ENCODE peak calls at places on chromosomes 1 and 21, in eight cellular contexts. Q is GM12878, E is breast epithelium, V is GM12891, W is transverse colon, Y is Panc1, X is K562, Z is stomach. I is an unnamed sample.

GRCh38 chr1:153985341-153985912 is 712 bp downstream of the RAB13 start:
- DNase-seq in W (peak; percentile 36), E (no peak), Q (no peak), Y (no peak), V (no peak), X (peak; percentile 74), Z (no peak), I (no peak)

GRCh38 chr1:98637316-98637715 is 24.2 kb upstream of the SNX7 start:
- DNase-seq in Z (no peak), Q (no peak), V (no peak), Y (no peak), X (no peak), W (no peak), E (no peak), I (no peak)

GRCh38 chr1:157862114-157863070 is 20.8 kb upstream of the CD5L start:
- DNase-seq in Z (no peak), W (no peak), E (no peak), Y (no peak), Q (no peak), V (no peak), X (no peak), I (no peak)

GRCh38 chr1:205541161-205541886 is 36.9 kb downstream of the CDK18 start:
- DNase-seq in W (peak; percentile 2), X (no peak), Z (peak; percentile 20), V (no peak), E (no peak), Y (no peak), Q (no peak), I (no peak)

GRCh38 chr1:22853651-22854185 is 118.9 kb downstream of the LACTBL1 start:
- DNase-seq in E (no peak), X (no peak), Z (no peak), Y (no peak), V (no peak), Q (no peak), W (no peak), I (no peak)

GRCh38 chr1:156704930-156705320 is 458 bp downstream of the CRABP2 start:
- DNase-seq in Z (peak; percentile 58), Q (no peak), X (no peak), Y (no peak), V (no peak), W (peak; percentile 33), E (peak; percentile 78), I (no peak)

GRCh38 chr1:44911042-44911441 is 68.0 kb upstream of the PTCH2 start:
- DNase-seq in Q (no peak), Z (no peak), W (no peak), X (no peak), Y (no peak), V (no peak), E (no peak), I (no peak)

GRCh38 chr21:32299695-32300094 is 1.0 kb downstream of the MRAP start:
- DNase-seq in Z (no peak), Q (no peak), V (no peak), X (no peak), Y (no peak), W (no peak), E (no peak), I (no peak)

GRCh38 chr1:161207173-161207572 is 5.0 kb downstream of the NDUFS2 start:
- DNase-seq in W (peak; percentile 50), V (no peak), Y (no peak), Q (no peak), Z (no peak), X (no peak), E (no peak), I (peak; percentile 43)

GRCh38 chr21:45012661-45013270 is 61.6 kb upstream of the ADARB1 start:
- DNase-seq in Z (no peak), W (peak; percentile 7), X (no peak), E (no peak), Y (no peak), V (no peak), Q (no peak), I (no peak)

GRCh38 chr1:239574112-239574511 is 187.7 kb downstream of the CHRM3 start:
- DNase-seq in E (no peak), W (no peak), Z (no peak), Y (no peak), Q (no peak), X (no peak), V (no peak), I (no peak)

GRCh38 chr1:239570878-239571277 is 184.5 kb downstream of the CHRM3 start:
- DNase-seq in W (no peak), V (no peak), Y (no peak), E (no peak), Z (no peak), Q (no peak), X (no peak), I (no peak)

GRCh38 chr1:239572183-239572582 is 185.8 kb downstream of the CHRM3 start:
- DNase-seq in Y (no peak), W (no peak), V (no peak), X (no peak), Z (no peak), E (no peak), Q (no peak), I (no peak)

GRCh38 chr1:239575113-239575512 is 188.7 kb downstream of the CHRM3 start:
- DNase-seq in Y (no peak), Z (no peak), Q (no peak), W (no peak), X (no peak), E (no peak), V (no peak), I (no peak)
- TF ChIP-seq POLR2AphosphoS5 in Y (no peak), Z (no peak), Q (no peak), W (no peak), X (no peak), E (no peak), V (no peak), I (no peak)

GRCh38 chr1:235908742-235909520 is 42.2 kb upstream of the LYST start:
- DNase-seq in X (no peak), Y (no peak), Q (no peak), V (no peak), Z (no peak), E (no peak), W (no peak), I (peak; percentile 43)
- TF ChIP-seq POLR2AphosphoS5 in X (no peak), Y (no peak), Q (no peak), V (no peak), Z (no peak), E (no peak), W (no peak), I (peak; percentile 41)

GRCh38 chr1:1861339-1861730 is 29.6 kb downstream of the GNB1 start:
- DNase-seq in Z (no peak), V (no peak), W (no peak), Q (no peak), E (no peak), Y (no peak), X (no peak), I (no peak)

GRCh38 chr1:1853593-1854257 is 37.2 kb downstream of the GNB1 start:
- DNase-seq in X (no peak), Z (no peak), Q (no peak), W (no peak), V (no peak), E (no peak), Y (no peak), I (no peak)

GRCh38 chr1:1852619-1853414 is 38.1 kb downstream of the GNB1 start:
- DNase-seq in Y (no peak), Q (no peak), W (no peak), Z (no peak), X (no peak), E (no peak), V (no peak), I (no peak)

GRCh38 chr1:1858382-1859086 is 32.4 kb downstream of the GNB1 start:
- DNase-seq in E (no peak), Q (no peak), Y (no peak), X (peak; percentile 82), W (peak; percentile 80), V (no peak), Z (peak; percentile 81), I (peak; percentile 87)

GRCh38 chr1:1857096-1857703 is 33.7 kb downstream of the GNB1 start:
- DNase-seq in W (no peak), Z (peak; percentile 76), Q (no peak), E (no peak), Y (no peak), V (no peak), X (no peak), I (peak; percentile 66)
- TF ChIP-seq POLR2AphosphoS5 in W (peak; percentile 5), Z (peak; percentile 70), Q (no peak), E (no peak), Y (no peak), V (no peak), X (no peak), I (peak; percentile 86)

DNA sequence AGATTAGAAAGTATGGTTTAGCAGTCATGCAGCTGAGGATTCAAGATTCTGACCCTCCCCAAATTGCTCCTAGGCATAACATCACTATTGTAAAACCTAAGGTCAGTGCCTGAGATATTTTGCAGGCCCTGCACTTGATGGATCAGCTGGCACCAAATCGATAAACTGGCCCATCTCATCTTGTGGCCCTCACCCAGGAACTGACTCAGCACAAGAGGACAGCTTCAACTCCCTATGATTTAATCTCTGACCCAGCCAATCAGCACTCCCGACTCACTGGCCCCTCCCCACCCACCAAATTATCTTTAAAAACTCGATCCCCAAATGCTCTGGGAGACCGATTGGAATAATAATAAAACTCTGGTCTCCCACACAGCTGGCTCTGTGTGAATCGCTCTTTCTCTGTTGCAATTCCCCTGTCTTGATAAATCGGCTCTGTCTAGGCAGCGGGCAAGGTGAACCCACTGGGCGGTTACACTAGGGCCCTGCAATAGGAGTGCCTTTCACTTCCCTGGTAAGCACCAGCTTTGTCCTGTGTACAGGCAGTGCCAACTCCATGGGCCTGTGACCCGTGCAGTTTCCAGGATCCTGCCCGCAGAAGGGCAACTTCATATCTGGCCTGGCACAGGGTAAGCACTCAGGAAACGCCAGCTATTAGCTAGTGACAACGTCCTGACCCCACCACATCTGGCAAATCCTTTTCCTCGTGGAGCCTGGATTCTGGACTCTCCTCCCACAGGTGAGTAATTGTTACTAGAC is 28.7 kb upstream of the SLC2A5 start:
- DNase-seq in W (no peak), V (no peak), Z (no peak), X (no peak), Y (no peak), Q (no peak), E (no peak), I (no peak)
- TF ChIP-seq POLR2AphosphoS5 in W (no peak), V (no peak), Z (no peak), X (no peak), Y (no peak), Q (no peak), E (no peak), I (no peak)